ENCODE peak calls at places on chromosomes 1 and 21, in four cellular contexts. E is fibroblast of lung; W is WTC11; M is activated T-helper 1 cell treated with anti-CD3 and anti-CD28 coated beads, Interleukin-2, amount 50 U/mL, for 16 hours. R is an unnamed sample.

GRCh38 chr1:230463760-230464159 is 37.6 kb upstream of the PGBD5 start:
- DNase-seq in E (no peak), W (no peak), M (no peak), R (no peak)

GRCh38 chr21:34270406-34270805 is 93.4 kb upstream of the KCNE2 start:
- DNase-seq in E (no peak), W (no peak), M (no peak), R (no peak)

GRCh38 chr1:85201340-85202091 is 700 bp upstream of the SYDE2 start:
- DNase-seq in E (peak), W (peak), M (peak), R (peak)

GRCh38 chr1:50969611-50970507 is at the start of gene CDKN2C:
- DNase-seq in E (peak), W (peak), M (no peak), R (peak)

GRCh38 chr21:37984416-37984815 is 68.2 kb upstream of the KCNJ6 start:
- DNase-seq in E (no peak), W (no peak), M (no peak), R (no peak)

GRCh38 chr1:196302981-196303380 is 305.3 kb downstream of the KCNT2 start:
- DNase-seq in E (no peak), W (no peak), M (no peak), R (no peak)

GRCh38 chr1:109823543-109824348 is 60.0 kb upstream of the EPS8L3 start:
- DNase-seq in E (peak), W (no peak), M (no peak), R (no peak)

GRCh38 chr1:46370214-46370633 is 23.9 kb upstream of the FAAH start:
- DNase-seq in E (no peak), W (no peak), M (no peak), R (no peak)

GRCh38 chr21:40335689-40336088 is 468.5 kb downstream of the PCP4 start:
- DNase-seq in E (no peak), W (no peak), M (no peak), R (peak)

GRCh38 chr1:53091841-53092645 is 30.0 kb downstream of the PODN start:
- DNase-seq in E (no peak), W (no peak), M (no peak), R (no peak)

GRCh38 chr1:9753121-9753531 is 70.6 kb downstream of the CLSTN1 start:
- DNase-seq in E (peak), W (no peak), M (no peak), R (no peak)

GRCh38 chr1:247358920-247359319 is 27.3 kb upstream of the ZNF496 start:
- DNase-seq in E (no peak), W (no peak), M (no peak), R (no peak)

GRCh38 chr1:84060781-84061180 is 61.8 kb upstream of the TTLL7 start:
- DNase-seq in E (no peak), W (no peak), M (no peak), R (no peak)

GRCh38 chr1:171351961-171352360 is 38.0 kb downstream of the FMO4 start:
- DNase-seq in E (no peak), W (no peak), M (no peak), R (no peak)

GRCh38 chr1:181992072-181992471 is 69.4 kb downstream of the ZNF648 start:
- DNase-seq in E (no peak), W (no peak), M (no peak), R (no peak)

GRCh38 chr1:231029841-231030240 is 10.2 kb downstream of the FAM89A start:
- DNase-seq in E (no peak), W (no peak), M (no peak), R (no peak)

GRCh38 chr1:203165101-203165799 is 10.4 kb downstream of the MYBPH start:
- DNase-seq in E (no peak), W (no peak), M (no peak), R (no peak)

GRCh38 chr1:210477328-210477924 is 148.7 kb downstream of the HHAT start:
- DNase-seq in E (no peak), W (no peak), M (no peak), R (peak)

GRCh38 chr1:26994020-26994745 is 691 bp downstream of the TRNP1 start:
- DNase-seq in E (no peak), W (no peak), M (no peak), R (peak)

GRCh38 chr1:11384170-11384554 is 94.8 kb upstream of the DISP3 start:
- DNase-seq in E (no peak), W (no peak), M (no peak), R (no peak)

GRCh38 chr1:16122916-16123315 is 33.0 kb downstream of the EPHA2 start:
- DNase-seq in E (peak), W (no peak), M (no peak), R (no peak)

GRCh38 chr1:232793944-232794343 is 11.3 kb upstream of the MAP10 start:
- DNase-seq in E (peak), W (no peak), M (no peak), R (no peak)

GRCh38 chr1:110464340-110464739 is 13.4 kb downstream of the PROK1 start:
- DNase-seq in E (peak), W (no peak), M (no peak), R (no peak)

GRCh38 chr1:7046891-7047290 is 261.6 kb downstream of the CAMTA1 start:
- DNase-seq in E (no peak), W (no peak), M (no peak), R (no peak)

GRCh38 chr1:9242338-9242969 is 7.9 kb downstream of the H6PD start:
- DNase-seq in E (peak), W (no peak), M (no peak), R (no peak)

GRCh38 chr1:175157200-175157599 is 35.4 kb downstream of the KIAA0040 start:
- DNase-seq in E (no peak), W (no peak), M (no peak), R (no peak)

R was measured in NCI-H1930.